ENCODE peak calls at places on chromosomes 6 and 20, in nine cellular contexts. C, L, D, R, S, B, I, V and G are unnamed samples. For H3K9me3, the result is how much of the 10 kb centered on the place peaks cover.

GRCh38 chr20:4113996-4114603 is 98.7 kb upstream of the RNF24 start:
- DNase-seq in C (no peak), L (no peak), D (no peak), R (no peak), S (no peak), B (no peak), I (no peak), V (no peak), G (no peak)

GRCh38 chr6:163249651-163250101 is 164.8 kb upstream of the QKI start:
- DNase-seq in C (peak), L (no peak), D (no peak), R (no peak), S (no peak), B (no peak), I (no peak), V (no peak), G (no peak)

GRCh38 chr6:166530211-166531045 is 56.0 kb downstream of the RAMACL start:
- DNase-seq in C (no peak), L (no peak), D (no peak), R (no peak), S (no peak), B (no peak), I (no peak), V (no peak), G (no peak)

GRCh38 chr6:37565267-37566208 is 65.8 kb upstream of the CCDC167 start:
- DNase-seq in C (peak), L (no peak), D (no peak), R (peak), S (peak), B (no peak), I (no peak), V (no peak), G (peak)

GRCh38 chr6:37524025-37524647 is 24.4 kb upstream of the CCDC167 start:
- DNase-seq in C (peak), L (peak), D (no peak), R (no peak), S (no peak), B (peak), I (no peak), V (no peak), G (no peak)

GRCh38 chr6:42781811-42782688 is at the start of gene BICRAL:
- DNase-seq in C (peak), L (peak), D (peak), R (peak), S (peak), B (peak), I (peak), V (peak), G (peak)

GRCh38 chr20:46600286-46600752 is 49.9 kb upstream of the OCSTAMP start:
- DNase-seq in C (no peak), L (no peak), D (no peak), R (no peak), S (no peak), B (no peak), I (no peak), V (no peak), G (peak)

GRCh38 chr6:105759015-105759414 is 327.1 kb upstream of the PRDM1 start:
- DNase-seq in C (no peak), L (no peak), D (no peak), R (no peak), S (no peak), B (no peak), I (no peak), V (no peak), G (no peak)

GRCh38 chr6:134117409-134117808 is 65.0 kb upstream of the SLC2A12 start:
- DNase-seq in C (peak), L (peak), D (no peak), R (peak), S (no peak), B (no peak), I (no peak), V (no peak), G (no peak)

GRCh38 chr6:7137335-7138106 is 29.8 kb downstream of the RREB1 start:
- DNase-seq in C (peak), L (peak), D (peak), R (peak), S (no peak), B (peak), I (no peak), V (peak), G (peak)

GRCh38 chr6:125552819-125553218 is 196.6 kb upstream of the HEY2 start:
- DNase-seq in C (no peak), L (no peak), D (no peak), R (no peak), S (no peak), B (no peak), I (no peak), V (no peak), G (no peak)

GRCh38 chr6:19731286-19731685 is 105.9 kb upstream of the ID4 start:
- DNase-seq in C (peak), L (peak), D (no peak), R (no peak), S (no peak), B (peak), I (no peak), V (no peak), G (no peak)

GRCh38 chr6:36720251-36721141 is 22.9 kb downstream of the RAB44 start:
- DNase-seq in C (no peak), L (no peak), D (no peak), R (no peak), S (no peak), B (no peak), I (peak), V (no peak), G (peak)

GRCh38 chr6:56230976-56231566 is 16.3 kb downstream of the COL21A1 start:
- DNase-seq in C (no peak), L (no peak), D (no peak), R (no peak), S (no peak), B (no peak), I (no peak), V (no peak), G (no peak)

GRCh38 chr6:21908117-21908848 is 314.7 kb downstream of the SOX4 start:
- DNase-seq in C (no peak), L (no peak), D (no peak), R (no peak), S (no peak), B (no peak), I (no peak), V (no peak), G (peak)

GRCh38 chr6:56652231-56652630 is 9.5 kb upstream of the DST start:
- DNase-seq in C (peak), L (peak), D (no peak), R (no peak), S (no peak), B (no peak), I (no peak), V (no peak), G (no peak)

GRCh38 chr20:35093245-35093884 is 758 bp upstream of the TRPC4AP start:
- DNase-seq in C (peak), L (peak), D (no peak), R (no peak), S (no peak), B (peak), I (no peak), V (no peak), G (no peak)

GRCh38 chr20:53402233-53403005 is 191.2 kb downstream of the ZNF217 start:
- DNase-seq in C (no peak), L (no peak), D (no peak), R (no peak), S (no peak), B (no peak), I (no peak), V (no peak), G (no peak)

GRCh38 chr6:89522778-89523177 is 89.8 kb downstream of the ANKRD6 start:
- DNase-seq in C (no peak), L (no peak), D (no peak), R (no peak), S (no peak), B (no peak), I (no peak), V (no peak), G (peak)

GRCh38 chr20:44644384-44645131 is 6.9 kb downstream of the ADA start:
- DNase-seq in C (no peak), L (no peak), D (peak), R (no peak), S (no peak), B (no peak), I (no peak), V (no peak), G (peak)

GRCh38 chr6:110357298-110357695 is 852 bp downstream of the METTL24 start:
- DNase-seq in C (no peak), L (no peak), D (no peak), R (no peak), S (no peak), B (peak), I (no peak), V (no peak), G (no peak)

GRCh38 chr20:51470907-51471411 is 71.6 kb downstream of the NFATC2 start:
- DNase-seq in C (no peak), L (no peak), D (no peak), R (no peak), S (no peak), B (no peak), I (no peak), V (no peak), G (no peak)

GRCh38 chr20:62616728-62617621 is 25.3 kb upstream of the SLCO4A1 start:
- DNase-seq in C (peak), L (peak), D (peak), R (peak), S (peak), B (peak), I (peak), V (peak), G (peak)

GRCh38 chr20:38171301-38172010 is 6.4 kb upstream of the TGM2 start:
- DNase-seq in C (peak), L (peak), D (no peak), R (no peak), S (no peak), B (no peak), I (peak), V (no peak), G (no peak)

GRCh38 chr6:69719602-69720193 is 77.1 kb downstream of the LMBRD1 start:
- DNase-seq in C (peak), L (peak), D (no peak), R (peak), S (no peak), B (peak), I (no peak), V (no peak), G (peak)

GRCh38 chr6:72132851-72133250 is 246.5 kb downstream of the RIMS1 start:
- DNase-seq in C (peak), L (no peak), D (no peak), R (peak), S (no peak), B (no peak), I (no peak), V (no peak), G (no peak)

GRCh38 chr20:23129891-23130621 is 43.9 kb upstream of the CD93 start:
- DNase-seq in C (no peak), L (no peak), D (no peak), R (no peak), S (no peak), B (no peak), I (no peak), V (no peak), G (no peak)

GRCh38 chr6:109001554-109001953 is 93.1 kb downstream of the SESN1 start:
- DNase-seq in C (no peak), L (no peak), D (no peak), R (no peak), S (no peak), B (no peak), I (no peak), V (no peak), G (no peak)

GRCh38 chr6:158170656-158171081 is 2.5 kb downstream of the GTF2H5 start:
- DNase-seq in C (peak), L (peak), D (no peak), R (no peak), S (no peak), B (peak), I (no peak), V (no peak), G (no peak)

GRCh38 chr6:26022166-26022510 is 59.5 kb downstream of the TRIM38 start:
- DNase-seq in C (peak), L (peak), D (no peak), R (peak), S (no peak), B (peak), I (no peak), V (no peak), G (peak)

GRCh38 chr6:30075094-30075986 is at the start of gene RNF39:
- DNase-seq in C (peak), L (no peak), D (no peak), R (no peak), S (no peak), B (no peak), I (no peak), V (no peak), G (peak)

GRCh38 chr6:14841901-14842421 is 403.9 kb upstream of the JARID2 start:
- DNase-seq in C (peak), L (peak), D (no peak), R (no peak), S (no peak), B (peak), I (peak), V (no peak), G (no peak)

GRCh38 chr6:18741741-18742140 is 354.6 kb downstream of the RNF144B start:
- DNase-seq in C (no peak), L (no peak), D (no peak), R (no peak), S (no peak), B (no peak), I (no peak), V (no peak), G (no peak)

GRCh38 chr6:155292711-155293110 is 21.6 kb downstream of the TFB1M start:
- DNase-seq in C (no peak), L (no peak), D (no peak), R (no peak), S (no peak), B (no peak), I (no peak), V (no peak), G (no peak)

GRCh38 chr6:44524491-44525227 is 137.2 kb downstream of the CDC5L start:
- DNase-seq in C (no peak), L (no peak), D (no peak), R (no peak), S (no peak), B (no peak), I (no peak), V (no peak), G (no peak)

GRCh38 chr20:31681128-31681727 is 41.4 kb downstream of the BCL2L1 start:
- DNase-seq in C (no peak), L (no peak), D (no peak), R (no peak), S (no peak), B (no peak), I (no peak), V (no peak), G (no peak)

GRCh38 chr20:39829713-39830112 is 859.3 kb downstream of the MAFB start:
- DNase-seq in C (no peak), L (no peak), D (no peak), R (no peak), S (no peak), B (no peak), I (no peak), V (no peak), G (no peak)

DNA sequence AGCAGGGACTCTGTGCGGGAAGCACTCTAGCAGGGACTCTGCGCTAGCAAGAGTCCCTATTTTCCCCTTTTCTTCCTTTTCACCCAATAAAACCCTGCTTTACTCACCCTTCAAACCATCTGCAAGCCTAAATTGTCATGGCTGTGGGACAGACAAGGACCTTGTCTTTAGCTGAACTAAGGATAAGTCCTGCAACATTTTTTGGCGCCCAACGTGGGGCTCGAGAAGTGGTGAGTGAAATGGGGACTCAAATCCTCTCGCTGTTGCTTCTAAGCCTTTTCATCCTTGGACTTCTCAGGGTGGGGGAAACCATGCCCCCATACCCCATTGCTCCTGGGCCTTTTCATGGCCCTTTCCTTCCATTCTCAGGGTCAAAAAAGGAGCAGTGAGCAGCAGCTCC is 46.4 kb downstream of the IMPG1 start:
- DNase-seq in C (no peak), L (no peak), D (no peak), R (no peak), S (peak), B (peak), I (no peak), V (no peak), G (peak)
- H3K9me3 ChIP-seq in C (under half), L (under half), D (under half), R (under half), S (under half), B (under half), I (under half), V (half or more), G (under half)

GRCh38 chr20:57780906-57781305 is 71.1 kb upstream of the PMEPA1 start:
- DNase-seq in C (no peak), L (no peak), D (no peak), R (no peak), S (no peak), B (no peak), I (no peak), V (no peak), G (no peak)
- H3K9me3 ChIP-seq in C (under half), L (under half), D (under half), R (under half), S (under half), B (under half), I (under half), V (under half), G (under half)

GRCh38 chr20:16107172-16107870 is 465.9 kb downstream of the KIF16B start:
- DNase-seq in C (no peak), L (no peak), D (no peak), R (peak), S (no peak), B (no peak), I (no peak), V (no peak), G (no peak)

GRCh38 chr20:16111132-16111852 is 462.0 kb downstream of the KIF16B start:
- DNase-seq in C (no peak), L (no peak), D (no peak), R (no peak), S (no peak), B (no peak), I (no peak), V (no peak), G (no peak)

GRCh38 chr20:16115891-16116577 is 457.2 kb downstream of the KIF16B start:
- DNase-seq in C (no peak), L (no peak), D (no peak), R (no peak), S (no peak), B (no peak), I (no peak), V (peak), G (peak)

GRCh38 chr20:16106191-16106849 is 466.9 kb downstream of the KIF16B start:
- DNase-seq in C (no peak), L (no peak), D (no peak), R (no peak), S (no peak), B (no peak), I (no peak), V (no peak), G (no peak)

DNA sequence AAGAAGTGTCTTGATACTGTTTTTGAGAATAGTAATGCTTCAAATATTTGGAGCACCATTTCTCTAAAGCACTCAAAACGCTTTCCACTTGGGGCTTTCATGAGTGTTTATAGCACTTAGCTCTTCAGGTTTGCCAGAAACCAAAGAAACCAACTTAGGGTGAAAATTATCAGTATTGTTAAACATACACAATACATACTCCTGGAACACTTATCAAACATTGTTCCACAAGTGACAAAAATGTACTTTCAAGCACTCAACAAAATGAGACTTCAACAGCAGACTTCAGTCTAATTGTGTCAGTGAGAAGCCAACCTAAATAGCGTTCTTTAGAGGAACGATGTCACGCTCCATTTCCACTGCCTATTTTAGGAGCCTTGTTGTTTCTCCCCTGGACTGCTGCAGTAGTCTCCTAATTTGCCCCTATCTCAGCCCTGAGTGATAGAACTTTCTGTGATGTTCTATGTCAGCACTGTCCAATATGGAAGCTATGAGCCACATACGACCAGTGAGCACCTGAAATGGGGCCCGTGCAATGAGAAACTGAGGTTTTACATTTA is 461.3 kb downstream of the KIF16B start:
- DNase-seq in C (no peak), L (no peak), D (no peak), R (no peak), S (no peak), B (no peak), I (no peak), V (no peak), G (no peak)
- H3K9me3 ChIP-seq in C (under half), L (under half), D (under half), R (under half), S (under half), B (under half), I (under half), V (under half), G (under half)

GRCh38 chr20:19067986-19068385 is 144.5 kb upstream of the SLC24A3 start:
- DNase-seq in C (no peak), L (no peak), D (no peak), R (no peak), S (no peak), B (no peak), I (no peak), V (no peak), G (no peak)
- H3K9me3 ChIP-seq in C (under half), L (under half), D (under half), R (under half), S (under half), B (under half), I (under half), V (under half), G (under half)

GRCh38 chr6:140185991-140186390 is 811.5 kb upstream of the CITED2 start:
- DNase-seq in C (no peak), L (no peak), D (no peak), R (no peak), S (no peak), B (no peak), I (no peak), V (no peak), G (no peak)
- H3K9me3 ChIP-seq in C (under half), L (under half), D (under half), R (under half), S (under half), B (under half), I (under half), V (under half), G (under half)

GRCh38 chr6:97790926-97791590 is 508.0 kb upstream of the MMS22L start:
- DNase-seq in C (no peak), L (no peak), D (no peak), R (no peak), S (no peak), B (no peak), I (no peak), V (no peak), G (no peak)
- H3K9me3 ChIP-seq in C (under half), L (under half), D (under half), R (under half), S (under half), B (under half), I (under half), V (under half), G (under half)

GRCh38 chr6:116514103-116514502 is 2.7 kb downstream of the CALHM5 start:
- DNase-seq in C (no peak), L (no peak), D (no peak), R (no peak), S (no peak), B (no peak), I (no peak), V (no peak), G (no peak)
- H3K9me3 ChIP-seq in C (under half), L (under half), D (under half), R (under half), S (under half), B (under half), I (under half), V (under half), G (under half)

DNA sequence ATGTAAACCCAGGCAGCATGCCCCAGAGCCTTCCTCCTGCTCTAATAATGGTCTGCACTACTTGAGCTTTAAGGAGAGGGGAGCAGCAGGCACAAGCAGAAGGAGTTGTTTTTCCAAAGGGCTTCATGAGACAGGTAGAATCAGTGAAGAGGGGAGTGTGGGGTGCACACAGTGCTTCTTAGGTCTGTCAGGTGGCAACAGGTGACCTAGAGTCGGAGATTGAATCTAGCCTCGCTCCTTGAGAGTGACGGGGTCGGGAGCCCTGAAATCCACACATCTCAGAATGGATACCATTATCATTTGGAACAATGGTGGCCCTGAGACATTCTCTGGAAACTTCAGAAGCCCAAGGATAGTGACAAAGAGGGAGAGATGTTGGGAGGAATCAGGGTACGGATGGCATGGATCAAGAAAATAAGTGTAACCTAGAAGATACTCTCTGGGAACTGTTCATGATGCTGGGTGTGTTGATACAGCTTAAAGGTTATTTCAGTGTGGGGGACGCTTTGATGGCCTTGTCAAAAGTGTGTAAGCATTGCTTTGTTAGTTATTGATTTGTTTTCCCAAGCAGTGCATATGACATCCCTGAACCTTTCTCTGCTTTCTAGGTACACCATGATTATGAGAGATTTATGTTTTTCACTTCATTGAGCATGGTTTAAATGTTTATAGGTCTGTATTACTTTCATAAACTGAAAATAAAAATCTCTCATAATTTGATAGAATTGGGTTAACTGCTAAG is 77.8 kb upstream of the L3MBTL3 start:
- DNase-seq in C (no peak), L (no peak), D (no peak), R (no peak), S (no peak), B (no peak), I (no peak), V (no peak), G (no peak)
- H3K9me3 ChIP-seq in C (under half), L (under half), D (under half), R (under half), S (under half), B (under half), I (under half), V (under half), G (under half)